ENCODE peak calls at places on chromosomes 11 and 22, in five cellular contexts. O is 8988T; N is naive thymus-derived CD8-positive, alpha-beta T cell; L is KBM-7; H is effector memory CD4-positive, alpha-beta T cell. Q is an unnamed sample.

GRCh38 chr11:11661356-11662040 is 39.7 kb upstream of the GALNT18 start:
- DNase-seq in O (no peak), N (no peak), L (no peak), H (no peak), Q (no peak)

GRCh38 chr11:22304337-22304961 is 33.7 kb upstream of the SLC17A6 start:
- DNase-seq in O (no peak), N (no peak), L (peak), H (no peak), Q (no peak)

GRCh38 chr11:11569936-11570491 is 51.8 kb downstream of the GALNT18 start:
- DNase-seq in O (no peak), N (no peak), L (peak), H (no peak), Q (no peak)

GRCh38 chr11:132848336-132848735 is 684.0 kb downstream of the OPCML start:
- DNase-seq in O (no peak), N (no peak), L (no peak), H (no peak), Q (no peak)

GRCh38 chr11:121892863-121893262 is 223.2 kb downstream of the BLID start:
- DNase-seq in O (no peak), N (no peak), L (no peak), H (no peak), Q (no peak)

GRCh38 chr11:35893796-35894475 is 49.9 kb upstream of the LDLRAD3 start:
- DNase-seq in O (no peak), N (no peak), L (no peak), H (no peak), Q (no peak)

GRCh38 chr11:117993988-117994741 is 8.0 kb downstream of the IL10RA start:
- DNase-seq in O (no peak), N (no peak), L (peak), H (no peak), Q (no peak)

GRCh38 chr11:62593434-62594044 is 2.2 kb upstream of the TUT1 start:
- DNase-seq in O (peak), N (peak), L (peak), H (peak), Q (peak)

GRCh38 chr22:45120931-45121330 is 42.8 kb upstream of the NUP50 start:
- DNase-seq in O (no peak), N (no peak), L (no peak), H (no peak), Q (no peak)

GRCh38 chr11:69953356-69953755 is 124.8 kb upstream of the ANO1 start:
- DNase-seq in O (no peak), N (no peak), L (no peak), H (no peak), Q (no peak)

GRCh38 chr22:22446527-22446926 is 62.0 kb downstream of the ZNF280B start:
- DNase-seq in O (no peak), N (no peak), L (no peak), H (no peak), Q (no peak)

GRCh38 chr11:99534812-99535211 is 514.1 kb downstream of the CNTN5 start:
- DNase-seq in O (no peak), N (no peak), L (no peak), H (no peak), Q (no peak)

GRCh38 chr22:21762712-21763581 is 27.4 kb upstream of the YPEL1 start:
- DNase-seq in O (no peak), N (no peak), L (no peak), H (peak), Q (peak)

GRCh38 chr22:32661737-32662586 is 139.5 kb upstream of the TIMP3 start:
- DNase-seq in O (no peak), N (no peak), L (no peak), H (no peak), Q (no peak)

GRCh38 chr11:27076121-27076589 is 35.5 kb downstream of the BBOX1 start:
- DNase-seq in O (no peak), N (no peak), L (no peak), H (no peak), Q (no peak)

GRCh38 chr22:43988116-43988817 is 33.0 kb downstream of the SAMM50 start:
- DNase-seq in O (no peak), N (no peak), L (no peak), H (no peak), Q (no peak)

GRCh38 chr22:30392661-30393321 is 4.0 kb upstream of the SEC14L2 start:
- DNase-seq in O (no peak), N (no peak), L (peak), H (no peak), Q (no peak)